ENCODE peak calls at places on chromosomes 16 and 17, in six cellular contexts. W is naive B cell; N is mammary epithelial cell; T is LoVo; R is AML-193; Q is CD8-positive, alpha-beta memory T cell. P is an unnamed sample.

GRCh38 chr17:80261159-80261894 is 675 bp downstream of the RNF213 start:
- DNase-seq in N (peak; percentile 57), R (peak; percentile 59), T (peak; percentile 33), Q (peak; percentile 84), W (peak; percentile 44), P (peak; percentile 48)

GRCh38 chr16:17835118-17835949 is 364.6 kb upstream of the XYLT1 start:
- DNase-seq in R (no peak), T (no peak), Q (no peak), W (no peak), N (no peak), P (no peak)

GRCh38 chr16:29662729-29663019 is 373 bp upstream of the SPN start:
- DNase-seq in N (no peak), R (peak; percentile 86), T (no peak), W (no peak), Q (peak; percentile 77), P (peak; percentile 55)

GRCh38 chr17:77190561-77190960 is 49.8 kb downstream of the SEC14L1 start:
- DNase-seq in W (no peak), N (no peak), Q (no peak), T (no peak), R (no peak), P (no peak)

GRCh38 chr16:66026211-66026610 is 340.3 kb upstream of the CDH5 start:
- DNase-seq in R (no peak), T (no peak), W (no peak), Q (no peak), N (no peak), P (no peak)

GRCh38 chr17:73420897-73421296 is 109.1 kb upstream of the CDC42EP4 start:
- DNase-seq in W (no peak), N (peak; percentile 83), Q (no peak), T (no peak), R (no peak), P (no peak)

GRCh38 chr16:66678314-66678713 is 18.2 kb downstream of the CMTM4 start:
- DNase-seq in R (no peak), W (no peak), N (no peak), Q (no peak), T (no peak), P (no peak)

GRCh38 chr16:21265104-21265825 is 12.8 kb downstream of the CRYM start:
- DNase-seq in N (no peak), W (no peak), R (no peak), Q (no peak), T (no peak), P (no peak)

GRCh38 chr16:2816751-2817495 is at the start of gene PRSS21:
- DNase-seq in T (no peak), R (no peak), Q (peak; percentile 52), W (peak; percentile 27), N (no peak), P (no peak)

GRCh38 chr17:30981531-30982519 is 11.0 kb downstream of the RNF135 start:
- DNase-seq in T (no peak), W (no peak), Q (no peak), R (no peak), N (peak; percentile 39), P (no peak)

GRCh38 chr17:9406046-9406631 is 169.5 kb downstream of the STX8 start:
- DNase-seq in T (no peak), W (no peak), N (no peak), Q (no peak), R (no peak), P (no peak)

GRCh38 chr16:50234771-50235556 is 31.4 kb upstream of the ADCY7 start:
- DNase-seq in N (peak; percentile 66), W (no peak), T (no peak), R (no peak), Q (no peak), P (no peak)

GRCh38 chr16:56625943-56626654 is 518 bp downstream of the MT1E start:
- DNase-seq in R (no peak), T (no peak), W (no peak), N (no peak), Q (no peak), P (no peak)

GRCh38 chr16:81174644-81175324 is 63.7 kb upstream of the BCO1 start:
- DNase-seq in N (peak; percentile 52), W (no peak), T (no peak), Q (no peak), R (no peak), P (no peak)

GRCh38 chr17:39639566-39640458 is 2.9 kb downstream of the STARD3 start:
- DNase-seq in T (no peak), R (no peak), Q (no peak), N (no peak), W (no peak), P (no peak)

GRCh38 chr16:71409038-71409775 is 32.6 kb downstream of the TLE7 start:
- DNase-seq in T (no peak), N (no peak), R (no peak), Q (no peak), W (no peak), P (no peak)

GRCh38 chr17:12983986-12984932 is 33.6 kb downstream of the ELAC2 start:
- DNase-seq in N (peak; percentile 12), Q (no peak), R (no peak), W (no peak), T (no peak), P (no peak)

GRCh38 chr16:28925386-28926228 is 569 bp upstream of the RABEP2 start:
- DNase-seq in T (peak; percentile 71), N (peak; percentile 80), Q (peak; percentile 89), W (peak; percentile 82), R (peak; percentile 64), P (peak; percentile 73)

GRCh38 chr17:38428150-38428642 is at the start of gene ARHGAP23:
- DNase-seq in T (peak; percentile 37), N (peak; percentile 24), Q (peak; percentile 57), R (peak; percentile 50), W (peak; percentile 29), P (peak; percentile 20)

GRCh38 chr16:1534021-1535020 is 855 bp downstream of the TMEM204 start:
- DNase-seq in T (no peak), W (no peak), R (no peak), Q (peak; percentile 45), N (no peak), P (no peak)

GRCh38 chr17:27466748-27467375 is 10.6 kb downstream of the KSR1 start:
- DNase-seq in R (peak; percentile 83), Q (peak; percentile 64), T (no peak), N (no peak), W (no peak), P (no peak)

GRCh38 chr17:27459433-27459832 is 3.2 kb downstream of the KSR1 start:
- DNase-seq in T (no peak), Q (no peak), N (no peak), W (no peak), R (no peak), P (no peak)

GRCh38 chr17:12133183-12133582 is 112.5 kb downstream of the MAP2K4 start:
- DNase-seq in Q (no peak), N (no peak), T (no peak), W (no peak), R (no peak), P (no peak)

GRCh38 chr17:30212750-30213149 is 22.7 kb downstream of the SLC6A4 start:
- DNase-seq in Q (no peak), W (no peak), N (no peak), T (no peak), R (no peak), P (no peak)

GRCh38 chr16:71637398-71637797 is 11.4 kb downstream of the MARVELD3 start:
- DNase-seq in R (no peak), Q (no peak), W (no peak), N (no peak), T (no peak), P (no peak)

GRCh38 chr16:49278567-49278827 is 3.1 kb downstream of the CBLN1 start:
- DNase-seq in T (no peak), R (no peak), N (no peak), Q (no peak), W (no peak), P (no peak)

GRCh38 chr16:23907903-23908302 is 72.1 kb downstream of the PRKCB start:
- DNase-seq in Q (no peak), T (no peak), W (no peak), N (no peak), R (no peak), P (no peak)

GRCh38 chr16:1531638-1531910 is 1.9 kb upstream of the TMEM204 start:
- DNase-seq in R (no peak), N (no peak), W (no peak), Q (no peak), T (no peak), P (no peak)

GRCh38 chr16:2046125-2046888 is 1.3 kb downstream of the NTHL1 start:
- DNase-seq in T (no peak), N (no peak), Q (no peak), W (no peak), R (no peak), P (no peak)

P was measured in effector memory CD8-positive, alpha-beta T cell.